ENCODE peak calls at places on chromosomes 7 and 10, in five cellular contexts. P is adrenal gland, U is IMR-90, J is tibial nerve, Y is Peyer's patch. G is an unnamed sample.

GRCh38 chr10:47031251-47031952 is 120.2 kb downstream of the PTPN20 start:
- DNase-seq in Y (no peak), P (no peak), J (peak), U (no peak), G (no peak)

GRCh38 chr10:93573051-93573909 is 6.8 kb downstream of the FFAR4 start:
- DNase-seq in Y (no peak), U (no peak), J (peak), P (peak), G (no peak)

GRCh38 chr7:2487586-2488271 is 11.5 kb upstream of the GRIFIN start:
- DNase-seq in Y (no peak), J (no peak), U (no peak), P (no peak), G (no peak)

GRCh38 chr7:91408388-91409154 is 144.3 kb downstream of the FZD1 start:
- DNase-seq in P (no peak), U (no peak), J (no peak), Y (no peak), G (no peak)

GRCh38 chr7:16693601-16694318 is 47.8 kb downstream of the BZW2 start:
- DNase-seq in J (no peak), U (peak), P (no peak), Y (no peak), G (no peak)

GRCh38 chr7:46385662-46386309 is 464.7 kb upstream of the IGFBP3 start:
- DNase-seq in Y (no peak), P (no peak), U (peak), J (no peak), G (no peak)

GRCh38 chr10:104707602-104708160 is 66.6 kb downstream of the SORCS3 start:
- DNase-seq in Y (no peak), P (no peak), J (no peak), U (no peak), G (no peak)

GRCh38 chr7:16978358-16979244 is 96.8 kb upstream of the AGR3 start:
- DNase-seq in J (no peak), P (no peak), Y (no peak), U (peak), G (no peak)

GRCh38 chr10:130873636-130874035 is 437.9 kb downstream of the TCERG1L start:
- DNase-seq in J (no peak), U (no peak), P (no peak), Y (no peak), G (no peak)

GRCh38 chr10:21675157-21675796 is 141.2 kb downstream of the MLLT10 start:
- DNase-seq in Y (no peak), J (peak), U (peak), P (no peak), G (no peak)

GRCh38 chr10:132977807-132978206 is 35.4 kb upstream of the CFAP46 start:
- DNase-seq in U (no peak), J (no peak), P (no peak), Y (no peak), G (no peak)

GRCh38 chr10:71214641-71215160 is 2.3 kb downstream of the UNC5B start:
- DNase-seq in J (no peak), U (no peak), Y (no peak), P (no peak), G (no peak)

GRCh38 chr10:133260895-133261725 is 15.6 kb downstream of the ADAM8 start:
- DNase-seq in U (no peak), P (peak), Y (peak), J (no peak), G (no peak)

GRCh38 chr7:150444674-150445365 is 5.6 kb upstream of the GIMAP8 start:
- DNase-seq in P (no peak), J (no peak), U (no peak), Y (no peak), G (no peak)

GRCh38 chr7:55367283-55367840 is 2.2 kb downstream of the LANCL2 start:
- DNase-seq in P (no peak), Y (no peak), J (no peak), U (no peak), G (no peak)
- H3K27ac ChIP-seq in P (no peak), Y (no peak), J (no peak), U (no peak), G (peak)

GRCh38 chr10:102605712-102606111 is 38.6 kb upstream of the TRIM8 start:
- DNase-seq in P (no peak), Y (no peak), J (no peak), U (no peak), G (no peak)
- TF ChIP-seq CTCF in P (no peak), Y (no peak), J (no peak), U (no peak), G (no peak)

GRCh38 chr7:128755075-128755474 is 15.9 kb downstream of the CALU start:
- DNase-seq in P (no peak), U (no peak), J (no peak), Y (no peak), G (no peak)

GRCh38 chr7:128758553-128758952 is 17.0 kb downstream of the OPN1SW start:
- DNase-seq in J (no peak), U (no peak), Y (no peak), P (no peak), G (no peak)

GRCh38 chr7:128759274-128759673 is 16.3 kb downstream of the OPN1SW start:
- DNase-seq in Y (no peak), U (no peak), J (no peak), P (no peak), G (no peak)

GRCh38 chr7:128757203-128757602 is 18.0 kb downstream of the CALU start:
- DNase-seq in Y (no peak), J (no peak), U (no peak), P (no peak), G (no peak)

DNA sequence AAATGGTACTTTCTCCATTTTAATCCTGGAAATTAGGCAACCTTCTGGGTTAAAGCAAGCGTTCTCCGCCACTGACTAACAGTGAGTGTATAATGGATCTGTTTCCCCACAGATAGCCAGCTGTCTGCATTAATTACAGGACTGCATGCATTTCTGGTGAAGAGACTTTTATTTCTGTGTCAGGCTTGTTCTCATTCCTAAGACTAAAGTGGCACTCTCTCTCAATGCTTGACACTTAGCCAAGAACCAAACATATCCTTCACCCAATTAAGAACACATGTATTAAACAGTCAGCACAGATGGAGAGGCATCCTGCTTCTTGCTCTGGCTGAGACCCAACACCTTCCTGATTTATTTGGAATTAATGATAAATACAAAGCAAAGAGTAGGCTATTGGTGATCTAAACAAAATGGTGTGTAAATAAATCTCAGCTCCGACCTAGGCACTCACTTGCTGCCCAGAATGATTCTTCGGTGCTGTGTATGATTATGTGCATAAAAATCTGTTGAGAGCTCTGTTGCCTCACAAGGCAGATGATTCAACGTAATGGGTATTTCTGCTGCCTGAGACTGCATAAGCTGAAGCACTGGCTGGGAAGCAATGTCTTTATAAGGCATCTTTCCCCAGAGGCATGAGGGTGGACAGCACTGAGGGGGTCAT is 16.8 kb downstream of the CALU start:
- DNase-seq in J (no peak), U (peak), P (no peak), Y (no peak), G (no peak)
- TF ChIP-seq POLR2A in J (no peak), U (peak), P (no peak), Y (no peak), G (no peak)

DNA sequence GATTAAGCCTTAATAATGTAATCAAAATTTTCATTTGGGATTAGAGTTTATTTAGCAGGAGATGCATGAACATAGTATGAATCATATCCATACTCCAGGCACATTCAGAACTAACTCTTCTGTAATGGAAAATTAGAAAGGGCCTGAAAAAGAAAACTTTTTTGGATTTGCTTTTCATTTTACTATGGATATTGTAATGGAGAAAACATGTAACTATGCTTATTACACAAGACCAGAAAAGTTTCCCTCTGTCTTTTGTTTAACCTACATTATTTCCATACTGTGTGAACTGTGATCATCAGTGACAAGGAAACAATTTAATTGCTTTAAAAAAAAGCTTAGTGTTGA is 22.0 kb downstream of the TES start:
- DNase-seq in U (peak), P (no peak), J (no peak), Y (no peak), G (no peak)
- H3K27ac ChIP-seq in U (peak), P (no peak), J (no peak), Y (no peak), G (no peak)

GRCh38 chr10:90007226-90007625 is 305.8 kb downstream of the KIF20B start:
- DNase-seq in J (no peak), P (no peak), U (no peak), Y (no peak), G (no peak)
- TF ChIP-seq CTCF in J (no peak), P (no peak), U (no peak), Y (no peak), G (no peak)

DNA sequence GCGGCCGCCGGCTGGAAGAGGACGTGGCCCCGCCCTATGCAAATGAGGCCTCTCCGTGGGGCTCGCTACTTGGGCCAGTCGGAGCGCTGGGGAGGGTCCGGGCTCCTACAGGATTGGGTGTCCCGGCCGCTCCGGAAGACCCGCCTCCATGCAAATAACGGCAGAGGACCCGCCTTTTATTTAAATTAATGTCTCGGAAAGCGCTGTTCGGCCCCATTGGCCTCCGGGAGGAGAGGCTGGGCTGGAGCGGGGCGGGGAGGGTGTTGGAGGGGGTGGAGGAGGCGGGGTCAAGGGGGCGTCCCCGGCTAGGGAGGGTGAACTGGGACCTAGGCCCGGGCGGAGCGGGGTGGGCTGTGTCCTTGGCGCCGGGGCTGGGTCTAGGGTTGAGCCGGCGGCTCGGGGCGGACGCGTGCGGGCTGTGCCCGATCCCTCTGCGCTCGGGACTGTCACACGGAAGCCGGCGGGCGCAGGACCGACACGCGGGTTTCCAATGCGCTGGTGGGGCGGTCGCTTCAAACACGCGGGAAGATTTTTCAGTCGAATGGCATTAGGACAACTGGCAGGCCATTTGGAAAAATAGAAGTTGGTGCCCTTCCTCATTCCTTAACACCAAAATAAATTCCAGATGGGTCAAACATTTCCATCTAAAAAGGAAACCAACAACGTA is 344 bp upstream of the POLM start:
- DNase-seq in J (peak), Y (peak), U (peak), P (peak), G (peak)
- TF ChIP-seq POLR2A in J (peak), Y (peak), U (no peak), P (peak), G (no peak)

GRCh38 chr10:27584302-27584701 is 80.2 kb downstream of the RAB18 start:
- DNase-seq in P (no peak), Y (no peak), J (no peak), U (no peak), G (no peak)
- H3K27ac ChIP-seq in P (no peak), Y (no peak), J (no peak), U (no peak), G (no peak)

GRCh38 chr10:8054243-8054497 is 318 bp upstream of the GATA3 start:
- DNase-seq in P (peak), U (no peak), J (no peak), Y (no peak), G (no peak)

GRCh38 chr10:8053446-8054242 is 844 bp upstream of the GATA3 start:
- DNase-seq in Y (peak), J (no peak), P (peak), U (peak), G (no peak)

GRCh38 chr10:8052344-8052969 is 2.0 kb upstream of the GATA3 start:
- DNase-seq in U (no peak), J (no peak), Y (no peak), P (no peak), G (no peak)

GRCh38 chr10:8051851-8052257 is 2.6 kb upstream of the GATA3 start:
- DNase-seq in U (no peak), Y (no peak), P (no peak), J (no peak), G (no peak)

GRCh38 chr10:8052970-8053445 is 1.5 kb upstream of the GATA3 start:
- DNase-seq in J (no peak), Y (no peak), U (no peak), P (no peak), G (no peak)
- TF ChIP-seq CTCF in J (no peak), Y (no peak), U (no peak), P (peak), G (peak)

DNA sequence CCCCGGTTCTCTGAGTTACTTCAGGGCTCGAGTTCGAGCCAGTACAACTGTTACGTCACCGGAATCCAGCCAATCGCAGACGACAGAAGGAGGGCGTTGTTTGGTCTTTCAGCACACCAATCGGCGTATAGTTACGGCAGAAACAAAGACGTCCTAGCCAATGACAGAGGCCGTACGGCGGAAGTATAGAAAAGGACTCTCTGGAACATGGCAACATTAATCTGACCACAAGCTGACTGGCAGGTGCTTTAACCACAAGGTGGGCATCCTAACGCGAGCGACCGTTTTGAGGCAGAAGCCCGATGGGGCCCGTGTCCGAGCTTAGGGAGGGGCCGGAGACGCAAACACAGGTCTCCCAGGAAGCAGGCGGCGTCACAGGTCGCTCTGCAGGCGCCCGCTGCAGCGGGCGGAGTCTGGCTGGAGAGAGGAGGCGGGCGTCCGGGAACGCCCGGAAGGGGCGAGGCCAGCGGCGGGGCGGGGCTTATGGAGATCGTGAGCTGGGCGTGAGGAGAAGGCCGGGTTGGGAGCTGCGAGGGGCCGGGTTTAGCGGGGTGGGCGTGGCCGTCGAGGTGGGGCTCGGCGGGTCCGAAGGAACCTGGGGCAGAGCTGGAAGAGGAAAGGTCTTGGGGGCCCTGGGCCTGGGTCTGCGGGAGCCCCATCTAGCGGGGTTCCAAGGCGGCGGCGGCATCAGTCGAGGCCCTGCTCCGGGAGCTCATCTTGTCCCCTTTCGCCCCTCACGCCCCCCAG is at the start of gene MOSPD3:
- DNase-seq in U (peak), J (peak), Y (peak), P (peak), G (peak)
- TF ChIP-seq POLR2A in U (peak), J (peak), Y (peak), P (peak), G (peak)

GRCh38 chr10:124043310-124044142 is 49.9 kb downstream of the CHST15 start:
- DNase-seq in U (no peak), P (no peak), J (no peak), Y (peak), G (no peak)

GRCh38 chr10:124039432-124040086 is 53.8 kb downstream of the CHST15 start:
- DNase-seq in J (no peak), P (no peak), Y (no peak), U (no peak), G (no peak)

GRCh38 chr10:124040454-124040853 is 52.9 kb downstream of the CHST15 start:
- DNase-seq in J (no peak), Y (no peak), P (no peak), U (no peak), G (no peak)

GRCh38 chr10:124042656-124043309 is 50.6 kb downstream of the CHST15 start:
- DNase-seq in J (no peak), U (no peak), P (no peak), Y (no peak), G (no peak)

DNA sequence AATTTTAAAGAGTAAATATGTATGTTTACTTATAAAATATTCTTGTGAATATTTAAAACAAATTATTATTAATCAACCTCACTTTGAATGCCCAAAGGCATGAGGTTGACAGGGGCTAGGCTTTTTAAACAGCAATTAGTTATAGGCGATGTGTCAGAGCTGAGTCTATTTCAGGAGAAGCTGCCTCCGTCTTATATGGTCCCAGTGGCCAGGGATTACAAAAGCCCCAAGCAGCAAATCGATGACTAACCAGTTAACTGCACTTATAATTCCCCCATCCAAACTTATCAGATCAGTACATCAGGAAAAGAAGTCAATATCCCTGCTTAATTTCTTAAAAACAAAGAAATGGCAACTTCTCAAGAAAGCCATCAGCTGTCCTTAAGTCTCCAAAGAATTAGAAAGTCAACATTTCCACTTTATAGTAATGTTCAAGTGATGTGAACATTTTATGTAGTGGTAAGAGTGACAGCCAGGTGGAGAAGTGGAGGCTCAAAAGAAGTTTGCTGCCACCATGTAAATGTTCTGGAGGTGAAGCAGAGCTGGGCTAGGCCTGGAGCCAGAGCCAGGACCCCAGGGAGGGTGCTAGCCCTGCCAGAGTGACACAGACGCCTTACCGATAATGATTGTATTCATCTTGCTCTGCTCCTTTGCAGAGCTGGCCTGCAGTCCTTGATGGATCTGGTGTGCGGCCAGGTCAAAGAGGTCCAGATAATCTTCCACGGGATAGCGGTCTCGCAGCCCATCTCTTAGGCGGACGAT is 51.5 kb downstream of the CHST15 start:
- DNase-seq in U (no peak), J (no peak), P (no peak), Y (no peak), G (no peak)
- H3K27ac ChIP-seq in U (no peak), J (no peak), P (no peak), Y (no peak), G (no peak)